ENCODE peak calls at places on chromosomes 3 and 15, in five cellular contexts. I is psoas muscle; D is gastrocnemius medialis; K is CD8-positive, alpha-beta T cell; G is AG10803. T is an unnamed sample.

GRCh38 chr3:47643092-47643491 is 64.4 kb upstream of the CSPG5 start:
- DNase-seq in K (no peak), G (no peak), I (no peak), D (no peak), T (no peak)

GRCh38 chr3:129161860-129162271 is 1.0 kb upstream of the ISY1 start:
- DNase-seq in D (peak; percentile 61), G (no peak), K (no peak), I (peak; percentile 66), T (peak; percentile 60)

GRCh38 chr3:27425896-27426565 is 56.8 kb upstream of the NEK10 start:
- DNase-seq in I (no peak), G (no peak), K (no peak), D (no peak), T (no peak)

GRCh38 chr3:190566043-190566933 is 52.4 kb downstream of the IL1RAP start:
- DNase-seq in I (peak; percentile 80), D (peak; percentile 54), G (peak; percentile 100), K (no peak), T (no peak)

GRCh38 chr3:139218046-139218445 is 125.8 kb upstream of the MRPS22 start:
- DNase-seq in K (no peak), G (no peak), I (no peak), D (no peak), T (no peak)

GRCh38 chr3:52361454-52361853 is 45.3 kb downstream of the DNAH1 start:
- DNase-seq in D (no peak), K (no peak), I (no peak), G (no peak), T (no peak)

GRCh38 chr3:14617508-14618023 is 34.0 kb upstream of the CCDC174 start:
- DNase-seq in K (no peak), G (no peak), D (no peak), I (no peak), T (no peak)

GRCh38 chr15:72098076-72098475 is 19.9 kb downstream of the MYO9A start:
- DNase-seq in K (no peak), G (peak; percentile 76), I (no peak), D (no peak), T (no peak)

GRCh38 chr3:77468408-77469045 is 428.6 kb downstream of the ROBO2 start:
- DNase-seq in D (no peak), K (no peak), I (no peak), G (no peak), T (no peak)

GRCh38 chr3:156817931-156818765 is 8.0 kb upstream of the LEKR1 start:
- DNase-seq in G (no peak), I (no peak), D (no peak), K (no peak), T (no peak)

GRCh38 chr3:54045416-54045815 is 76.9 kb upstream of the CACNA2D3 start:
- DNase-seq in I (no peak), G (no peak), D (no peak), K (no peak), T (no peak)

GRCh38 chr15:71296032-71296686 is 180.9 kb downstream of the THSD4 start:
- DNase-seq in I (no peak), K (no peak), G (peak; percentile 57), D (no peak), T (no peak)

GRCh38 chr3:117277816-117278215 is 568.2 kb downstream of the TUSC7 start:
- DNase-seq in D (no peak), G (no peak), K (no peak), I (no peak), T (no peak)

GRCh38 chr3:184718431-184718830 is 6.6 kb upstream of the MAGEF1 start:
- DNase-seq in G (no peak), K (no peak), I (no peak), D (no peak), T (no peak)

GRCh38 chr3:184715943-184716651 is 4.2 kb upstream of the MAGEF1 start:
- DNase-seq in D (no peak), G (peak; percentile 65), I (no peak), K (no peak), T (no peak)

GRCh38 chr3:184717608-184717995 is 5.7 kb upstream of the MAGEF1 start:
- DNase-seq in D (no peak), I (no peak), K (no peak), G (no peak), T (peak; percentile 16)

GRCh38 chr3:184719709-184720108 is 7.8 kb upstream of the MAGEF1 start:
- DNase-seq in G (no peak), K (no peak), D (no peak), I (no peak), T (no peak)

DNA sequence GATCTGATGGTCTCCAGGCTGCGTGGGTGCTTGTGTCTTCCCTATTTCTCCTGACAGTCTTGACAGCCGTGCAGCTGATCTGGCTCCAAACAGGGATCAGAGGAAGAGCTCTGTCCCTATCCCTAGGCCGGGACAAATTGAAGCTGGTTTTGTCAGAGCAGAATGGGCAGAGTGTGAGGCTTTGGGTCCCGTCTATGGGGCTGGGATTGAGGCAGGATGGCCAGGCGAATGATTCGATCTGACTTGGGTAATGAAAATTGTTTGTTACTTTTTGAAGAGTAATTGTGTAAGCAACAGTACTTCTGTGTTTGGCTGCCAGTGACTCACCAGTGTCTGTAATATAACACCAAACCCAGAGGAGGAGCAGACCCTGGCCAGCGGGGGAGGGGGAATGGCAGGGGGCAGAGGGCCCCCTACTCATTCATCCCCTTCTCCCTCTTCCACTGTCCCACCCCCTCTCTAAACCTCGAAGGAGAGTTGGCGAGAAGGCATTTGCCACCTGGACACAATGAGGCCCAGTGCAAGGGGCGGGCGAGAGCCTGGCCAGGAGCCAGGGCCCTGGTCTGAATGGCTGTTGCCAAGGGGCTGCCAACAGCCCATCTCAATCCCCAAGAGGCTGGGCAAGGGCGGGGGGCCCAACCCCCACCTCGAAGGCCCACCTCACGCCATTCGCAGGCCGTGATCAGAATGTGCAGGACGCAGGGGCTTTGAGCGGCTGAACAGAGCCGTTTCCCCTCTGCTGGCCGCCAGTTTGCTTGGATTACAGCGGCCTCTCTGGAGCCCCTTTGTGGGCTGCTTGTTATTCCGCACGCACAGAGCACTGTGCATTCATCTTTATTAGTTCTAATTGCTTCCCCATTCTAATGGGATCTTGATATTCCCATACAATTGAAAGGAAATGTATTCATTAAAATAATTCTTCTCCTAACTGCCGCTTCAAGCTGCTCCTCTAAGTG is 5.1 kb upstream of the MAGEF1 start:
- DNase-seq in G (peak; percentile 67), I (no peak), K (no peak), D (no peak), T (peak; percentile 80)
- H3K4me3 ChIP-seq in G (peak overlapping the region; percentile 31), I (peak overlapping the region; percentile 19), K (no peak overlapping the region), D (no peak overlapping the region), T (no peak overlapping the region)

GRCh38 chr3:57130426-57131209 is 34.5 kb downstream of the IL17RD start:
- DNase-seq in D (no peak), I (peak; percentile 64), G (peak; percentile 37), K (no peak), T (peak; percentile 76)

GRCh38 chr3:57126244-57126643 is 38.9 kb downstream of the IL17RD start:
- DNase-seq in D (no peak), I (no peak), G (no peak), K (no peak), T (peak; percentile 49)

GRCh38 chr3:57128863-57129602 is 36.1 kb downstream of the IL17RD start:
- DNase-seq in G (peak; percentile 33), D (no peak), K (no peak), I (no peak), T (no peak)

GRCh38 chr3:57131210-57131588 is 34.0 kb downstream of the IL17RD start:
- DNase-seq in I (no peak), K (no peak), D (no peak), G (no peak), T (no peak)

GRCh38 chr3:57127849-57128566 is 37.1 kb downstream of the IL17RD start:
- DNase-seq in I (no peak), G (peak; percentile 83), D (no peak), K (no peak), T (no peak)
- H3K4me3 ChIP-seq in I (no peak overlapping the region), G (peak overlapping the region; percentile 28), D (no peak overlapping the region), K (no peak overlapping the region), T (no peak overlapping the region)

DNA sequence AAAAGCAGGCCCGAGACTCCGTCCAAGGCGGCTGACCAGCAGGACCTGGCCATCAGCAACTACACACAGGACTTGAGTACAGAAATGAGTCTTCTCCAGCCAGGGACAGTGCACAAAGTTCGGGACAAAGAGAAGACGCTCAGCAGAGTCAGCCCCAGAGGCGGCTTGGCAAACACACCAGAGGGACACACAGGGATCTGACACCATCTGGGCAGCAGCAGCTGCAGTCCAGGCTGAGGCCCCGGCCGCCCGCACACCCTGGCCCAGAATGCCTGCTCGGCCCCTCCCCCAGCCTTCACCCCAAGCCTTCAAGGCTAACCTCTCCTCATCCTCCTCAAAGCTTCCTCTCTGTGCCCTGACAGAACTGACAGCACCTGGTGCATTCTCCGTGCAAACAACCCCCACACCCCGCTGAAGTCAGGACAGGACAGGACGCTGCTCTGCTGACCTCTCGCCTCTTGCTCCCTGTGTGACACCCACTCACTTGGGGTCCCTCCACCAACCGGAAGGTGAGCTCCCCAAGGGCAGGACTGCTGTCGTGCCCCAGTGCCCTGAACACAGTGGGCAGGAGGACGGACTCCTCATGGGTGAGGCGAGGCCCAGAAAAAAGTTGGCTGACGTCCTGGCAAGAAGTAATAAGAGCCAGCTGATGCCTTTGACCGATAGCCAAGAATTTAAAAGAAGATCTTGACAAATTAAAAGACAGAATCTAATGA is 61.0 kb downstream of the XXYLT1 start:
- DNase-seq in D (peak; percentile 67), G (peak; percentile 78), I (peak; percentile 88), K (no peak), T (no peak)
- H3K4me3 ChIP-seq in D (peak overlapping the region; percentile 32), G (peak overlapping the region; percentile 48), I (peak overlapping the region; percentile 54), K (no peak overlapping the region), T (no peak overlapping the region)

GRCh38 chr15:73984208-73984979 is 7.7 kb downstream of the STOML1 start:
- DNase-seq in G (no peak), D (no peak), K (no peak), I (no peak), T (no peak)

GRCh38 chr15:73981761-73982222 is 10.3 kb downstream of the STOML1 start:
- DNase-seq in D (no peak), G (no peak), I (no peak), K (no peak), T (no peak)

GRCh38 chr15:73983211-73983727 is 8.8 kb downstream of the STOML1 start:
- DNase-seq in I (peak; percentile 83), D (no peak), G (peak; percentile 88), K (no peak), T (no peak)

GRCh38 chr15:73983773-73984172 is 8.3 kb downstream of the STOML1 start:
- DNase-seq in I (no peak), G (no peak), K (no peak), D (no peak), T (no peak)

DNA sequence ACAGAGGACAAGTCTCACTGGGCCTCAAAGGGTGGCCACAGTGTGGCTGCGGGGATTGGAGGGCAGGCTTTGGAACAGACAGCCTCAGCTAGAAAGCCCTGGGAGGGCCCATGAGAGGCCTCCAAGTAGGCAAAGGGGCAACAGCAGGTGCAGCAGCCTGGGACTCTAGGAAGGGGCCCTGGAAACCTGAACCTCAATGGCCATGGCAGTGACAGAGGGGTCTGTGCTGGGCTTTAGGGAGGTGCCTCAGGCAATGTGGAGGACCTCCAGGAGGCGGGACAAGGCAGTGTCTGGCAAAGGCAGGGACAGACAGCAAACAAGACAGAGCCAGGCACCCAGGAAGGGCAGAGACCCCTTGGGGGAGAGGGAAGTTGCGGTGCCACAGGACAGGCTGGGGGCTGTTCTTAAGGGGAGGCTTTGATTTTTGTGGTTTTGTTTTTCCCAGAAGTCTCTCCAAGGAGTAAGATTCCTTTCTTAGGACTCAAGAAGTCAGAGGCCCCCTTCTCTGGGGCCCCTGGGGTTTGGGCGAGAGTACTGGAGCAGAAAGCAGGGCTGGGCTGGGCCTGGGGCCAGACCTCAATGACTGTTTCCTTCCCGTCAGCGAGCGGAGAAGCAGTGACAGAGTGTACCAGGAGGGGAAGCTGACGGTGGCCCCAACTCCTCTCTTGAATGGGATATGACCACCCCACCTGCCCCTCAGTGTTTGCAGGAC is 9.7 kb downstream of the STOML1 start:
- DNase-seq in K (no peak), I (peak; percentile 93), G (peak; percentile 96), D (peak; percentile 48), T (no peak)
- H3K4me3 ChIP-seq in K (no peak overlapping the region), I (peak overlapping the region; percentile 34), G (peak overlapping the region; percentile 33), D (no peak overlapping the region), T (no peak overlapping the region)

GRCh38 chr3:43968465-43968864 is 273.2 kb upstream of the TOPAZ1 start:
- DNase-seq in D (no peak), G (no peak), I (no peak), K (no peak), T (peak; percentile 39)
- H3K4me3 ChIP-seq in D (no peak overlapping the region), G (no peak overlapping the region), I (no peak overlapping the region), K (no peak overlapping the region), T (no peak overlapping the region)

T was measured in H7.